ENCODE peak calls at places on chromosomes 12 and 14, in six cellular contexts. Q is body of pancreas, A is M059J, D is tibial nerve, B is GM04504, Z is T-helper 1 cell. H is an unnamed sample.

GRCh38 chr12:32486158-32486557 is 86.8 kb downstream of the FGD4 start:
- DNase-seq in Z (no peak), B (no peak), D (no peak), Q (no peak), A (peak; percentile 22), H (no peak)

GRCh38 chr14:64221604-64222003 is 72.6 kb downstream of the ESR2 start:
- DNase-seq in Q (peak; percentile 54), B (no peak), Z (no peak), D (no peak), A (no peak), H (no peak)

GRCh38 chr12:14961466-14962155 is at the start of gene ARHGDIB:
- DNase-seq in Z (peak; percentile 78), D (no peak), A (no peak), Q (peak; percentile 37), B (no peak), H (no peak)

GRCh38 chr12:95202691-95203476 is 14.4 kb downstream of the FGD6 start:
- DNase-seq in A (peak; percentile 72), B (no peak), D (no peak), Q (no peak), Z (no peak), H (no peak)

GRCh38 chr14:75310295-75311059 is 31.8 kb downstream of the FOS start:
- DNase-seq in Z (no peak), B (peak; percentile 50), Q (peak; percentile 95), A (peak; percentile 86), D (peak; percentile 69), H (no peak)

GRCh38 chr14:99946652-99947489 is 118.4 kb upstream of the EVL start:
- DNase-seq in Z (peak; percentile 40), B (no peak), Q (no peak), A (no peak), D (no peak), H (peak; percentile 81)

GRCh38 chr12:2650261-2651060 is 144.3 kb upstream of the FKBP4 start:
- DNase-seq in Q (no peak), B (no peak), A (no peak), Z (no peak), D (no peak), H (no peak)

GRCh38 chr14:92729632-92730358 is 18.6 kb downstream of the LGMN start:
- DNase-seq in Z (no peak), D (no peak), A (peak; percentile 85), Q (no peak), B (no peak), H (no peak)

GRCh38 chr12:113259499-113259953 is 38.3 kb downstream of the TPCN1 start:
- DNase-seq in Q (peak; percentile 87), A (no peak), Z (no peak), D (peak; percentile 83), B (peak; percentile 66), H (no peak)

GRCh38 chr12:51887476-51888315 is at the start of gene ANKRD33:
- DNase-seq in B (no peak), Z (no peak), A (no peak), Q (peak; percentile 46), D (no peak), H (no peak)

GRCh38 chr14:89401783-89402182 is 15.2 kb downstream of the FOXN3 start:
- DNase-seq in A (no peak), Z (no peak), D (no peak), Q (no peak), B (no peak), H (no peak)

GRCh38 chr12:89461190-89461589 is 63.4 kb downstream of the GALNT4 start:
- DNase-seq in D (no peak), A (no peak), Q (no peak), B (no peak), Z (no peak), H (no peak)

GRCh38 chr14:57389646-57390036 is 745 bp upstream of the NAA30 start:
- DNase-seq in A (no peak), D (no peak), Z (no peak), Q (peak; percentile 12), B (no peak), H (peak; percentile 11)

GRCh38 chr12:63090716-63091115 is 60.3 kb downstream of the AVPR1A start:
- DNase-seq in A (no peak), D (no peak), Z (no peak), Q (no peak), B (no peak), H (no peak)

GRCh38 chr12:23028158-23028802 is 403.3 kb downstream of the ETNK1 start:
- DNase-seq in Q (no peak), A (no peak), B (no peak), D (no peak), Z (no peak), H (no peak)